ENCODE peak calls at places on chromosomes 7 and 10, in eight cellular contexts. One of them, this sample, is unnamed. For H3K36me3 and H3K4me1, the result is how much of the 10 kb centered on the place peaks cover.

GRCh38 chr10:125515571-125515970 is 167.4 kb downstream of the TEX36 start:
- DNase-seq in ovary: no peak
- DNase-seq in endothelial cell of umbilical vein: no peak
- DNase-seq in testis: no peak
- DNase-seq in stomach: no peak
- DNase-seq in transverse colon: no peak
- DNase-seq in IMR-90: no peak
- DNase-seq in heart left ventricle: no peak
- DNase-seq in this sample: no peak

GRCh38 chr10:127906548-127907377 is at the start of gene PTPRE:
- DNase-seq in ovary: peak
- DNase-seq in heart left ventricle: peak
- DNase-seq in IMR-90: peak
- DNase-seq in stomach: peak
- DNase-seq in transverse colon: peak
- DNase-seq in testis: peak
- DNase-seq in endothelial cell of umbilical vein: peak
- DNase-seq in this sample: no peak

GRCh38 chr7:151061241-151062110 is 2.1 kb downstream of the SLC4A2 start:
- DNase-seq in IMR-90: no peak
- DNase-seq in testis: no peak
- DNase-seq in endothelial cell of umbilical vein: no peak
- DNase-seq in stomach: no peak
- DNase-seq in ovary: no peak
- DNase-seq in transverse colon: no peak
- DNase-seq in heart left ventricle: no peak
- DNase-seq in this sample: no peak

GRCh38 chr7:116339564-116339963 is 129.2 kb downstream of the TES start:
- DNase-seq in ovary: no peak
- DNase-seq in heart left ventricle: no peak
- DNase-seq in endothelial cell of umbilical vein: peak
- DNase-seq in testis: no peak
- DNase-seq in transverse colon: no peak
- DNase-seq in IMR-90: peak
- DNase-seq in stomach: no peak
- DNase-seq in this sample: no peak

GRCh38 chr7:1668486-1668931 is 1.6 kb upstream of the ELFN1 start:
- DNase-seq in heart left ventricle: no peak
- DNase-seq in stomach: no peak
- DNase-seq in ovary: peak
- DNase-seq in IMR-90: no peak
- DNase-seq in endothelial cell of umbilical vein: no peak
- DNase-seq in transverse colon: no peak
- DNase-seq in testis: no peak
- DNase-seq in this sample: no peak

GRCh38 chr10:19117419-19117818 is 68.8 kb downstream of the MALRD1 start:
- DNase-seq in ovary: no peak
- DNase-seq in endothelial cell of umbilical vein: no peak
- DNase-seq in IMR-90: no peak
- DNase-seq in heart left ventricle: no peak
- DNase-seq in stomach: no peak
- DNase-seq in transverse colon: no peak
- DNase-seq in testis: no peak
- DNase-seq in this sample: no peak

GRCh38 chr7:149869867-149870266 is 3.9 kb upstream of the ATP6V0E2 start:
- DNase-seq in heart left ventricle: peak
- DNase-seq in IMR-90: no peak
- DNase-seq in endothelial cell of umbilical vein: no peak
- DNase-seq in ovary: no peak
- DNase-seq in stomach: no peak
- DNase-seq in transverse colon: no peak
- DNase-seq in testis: peak
- DNase-seq in this sample: no peak

GRCh38 chr7:41047789-41048191 is 655.1 kb downstream of the INHBA start:
- DNase-seq in ovary: no peak
- DNase-seq in testis: no peak
- DNase-seq in endothelial cell of umbilical vein: no peak
- DNase-seq in IMR-90: peak
- DNase-seq in transverse colon: no peak
- DNase-seq in stomach: no peak
- DNase-seq in heart left ventricle: peak
- DNase-seq in this sample: no peak

GRCh38 chr7:118794419-118794818 is 569.9 kb downstream of the ANKRD7 start:
- DNase-seq in heart left ventricle: no peak
- DNase-seq in testis: no peak
- DNase-seq in stomach: no peak
- DNase-seq in transverse colon: no peak
- DNase-seq in endothelial cell of umbilical vein: no peak
- DNase-seq in ovary: no peak
- DNase-seq in IMR-90: no peak
- DNase-seq in this sample: no peak

GRCh38 chr10:112435013-112435619 is 11.6 kb downstream of the ZDHHC6 start:
- DNase-seq in transverse colon: no peak
- DNase-seq in ovary: no peak
- DNase-seq in testis: no peak
- DNase-seq in stomach: no peak
- DNase-seq in heart left ventricle: no peak
- DNase-seq in IMR-90: peak
- DNase-seq in endothelial cell of umbilical vein: peak
- DNase-seq in this sample: no peak

GRCh38 chr7:65002972-65003585 is 3.4 kb downstream of the ERV3-1 start:
- DNase-seq in endothelial cell of umbilical vein: no peak
- DNase-seq in heart left ventricle: no peak
- DNase-seq in stomach: no peak
- DNase-seq in ovary: no peak
- DNase-seq in testis: no peak
- DNase-seq in IMR-90: no peak
- DNase-seq in transverse colon: no peak
- DNase-seq in this sample: no peak

GRCh38 chr7:99034932-99035722 is 108.8 kb downstream of the SMURF1 start:
- DNase-seq in stomach: no peak
- DNase-seq in transverse colon: no peak
- DNase-seq in IMR-90: no peak
- DNase-seq in endothelial cell of umbilical vein: no peak
- DNase-seq in heart left ventricle: no peak
- DNase-seq in testis: peak
- DNase-seq in ovary: no peak
- DNase-seq in this sample: no peak

GRCh38 chr7:99030951-99031350 is 113.0 kb downstream of the SMURF1 start:
- DNase-seq in testis: peak
- DNase-seq in transverse colon: no peak
- DNase-seq in ovary: no peak
- DNase-seq in stomach: no peak
- DNase-seq in endothelial cell of umbilical vein: no peak
- DNase-seq in IMR-90: no peak
- DNase-seq in heart left ventricle: peak
- DNase-seq in this sample: no peak

GRCh38 chr7:99031496-99031895 is 112.4 kb downstream of the SMURF1 start:
- DNase-seq in endothelial cell of umbilical vein: no peak
- DNase-seq in ovary: no peak
- DNase-seq in IMR-90: no peak
- DNase-seq in testis: peak
- DNase-seq in transverse colon: no peak
- DNase-seq in heart left ventricle: no peak
- DNase-seq in stomach: no peak
- DNase-seq in this sample: no peak

GRCh38 chr7:99033765-99034164 is 110.1 kb downstream of the SMURF1 start:
- DNase-seq in ovary: no peak
- DNase-seq in heart left ventricle: no peak
- DNase-seq in transverse colon: no peak
- DNase-seq in stomach: no peak
- DNase-seq in testis: peak
- DNase-seq in IMR-90: no peak
- DNase-seq in endothelial cell of umbilical vein: no peak
- DNase-seq in this sample: no peak

DNA sequence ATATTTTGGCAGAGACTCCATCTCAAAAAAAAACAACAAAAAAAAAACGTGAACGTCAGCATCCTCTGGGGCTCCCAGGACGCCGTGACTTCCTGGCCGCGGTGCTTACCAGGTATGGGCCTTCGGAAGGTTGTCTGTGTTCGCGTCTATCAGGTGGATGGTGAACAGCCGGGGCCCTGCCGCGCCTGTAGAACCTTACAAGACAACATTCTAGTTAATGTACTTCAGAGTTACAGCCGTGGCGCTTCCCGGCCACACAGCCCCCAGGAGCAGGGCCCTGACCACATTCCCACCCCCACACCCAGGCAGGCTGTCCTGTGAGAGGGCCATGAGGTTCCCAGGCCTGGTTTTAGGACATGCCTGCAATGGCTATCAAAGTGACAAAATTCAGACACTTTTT is 111.0 kb downstream of the SMURF1 start:
- DNase-seq in stomach: no peak
- DNase-seq in ovary: no peak
- DNase-seq in endothelial cell of umbilical vein: no peak
- DNase-seq in transverse colon: no peak
- DNase-seq in testis: peak
- DNase-seq in heart left ventricle: no peak
- DNase-seq in IMR-90: no peak
- DNase-seq in this sample: no peak
- H3K36me3 ChIP-seq in stomach: half or more
- H3K36me3 ChIP-seq in ovary: under half
- H3K36me3 ChIP-seq in endothelial cell of umbilical vein: half or more
- H3K36me3 ChIP-seq in transverse colon: under half
- H3K36me3 ChIP-seq in testis: under half
- H3K36me3 ChIP-seq in heart left ventricle: under half
- H3K36me3 ChIP-seq in IMR-90: half or more
- H3K36me3 ChIP-seq in this sample: half or more

GRCh38 chr10:69340695-69341094 is 62.4 kb downstream of the HK1 start:
- DNase-seq in endothelial cell of umbilical vein: no peak
- DNase-seq in transverse colon: no peak
- DNase-seq in stomach: no peak
- DNase-seq in ovary: no peak
- DNase-seq in heart left ventricle: no peak
- DNase-seq in IMR-90: no peak
- DNase-seq in testis: no peak
- DNase-seq in this sample: no peak
- H3K4me1 ChIP-seq in endothelial cell of umbilical vein: under half
- H3K4me1 ChIP-seq in transverse colon: half or more
- H3K4me1 ChIP-seq in stomach: half or more
- H3K4me1 ChIP-seq in ovary: under half
- H3K4me1 ChIP-seq in heart left ventricle: half or more
- H3K4me1 ChIP-seq in IMR-90: under half
- H3K4me1 ChIP-seq in testis: under half
- H3K4me1 ChIP-seq in this sample: half or more

GRCh38 chr10:97676770-97677581 is 10.1 kb downstream of the AVPI1 start:
- DNase-seq in ovary: no peak
- DNase-seq in heart left ventricle: no peak
- DNase-seq in transverse colon: peak
- DNase-seq in IMR-90: peak
- DNase-seq in stomach: peak
- DNase-seq in endothelial cell of umbilical vein: peak
- DNase-seq in testis: peak
- DNase-seq in this sample: no peak
- TF ChIP-seq POLR2A in ovary: no peak
- TF ChIP-seq POLR2A in heart left ventricle: no peak
- TF ChIP-seq POLR2A in transverse colon: no peak
- TF ChIP-seq POLR2A in IMR-90: no peak
- TF ChIP-seq POLR2A in stomach: no peak
- TF ChIP-seq POLR2A in endothelial cell of umbilical vein: peak
- TF ChIP-seq POLR2A in testis: no peak
- TF ChIP-seq POLR2A in this sample: no peak

GRCh38 chr10:17693009-17693408 is 49.1 kb downstream of the STAM start:
- DNase-seq in endothelial cell of umbilical vein: peak
- DNase-seq in heart left ventricle: no peak
- DNase-seq in ovary: no peak
- DNase-seq in IMR-90: no peak
- DNase-seq in testis: no peak
- DNase-seq in stomach: no peak
- DNase-seq in transverse colon: no peak
- DNase-seq in this sample: no peak
- H3K36me3 ChIP-seq in endothelial cell of umbilical vein: under half
- H3K36me3 ChIP-seq in heart left ventricle: under half
- H3K36me3 ChIP-seq in ovary: under half
- H3K36me3 ChIP-seq in IMR-90: under half
- H3K36me3 ChIP-seq in testis: under half
- H3K36me3 ChIP-seq in stomach: under half
- H3K36me3 ChIP-seq in transverse colon: under half
- H3K36me3 ChIP-seq in this sample: under half

GRCh38 chr10:63497321-63497720 is 23.9 kb upstream of the REEP3 start:
- DNase-seq in testis: no peak
- DNase-seq in endothelial cell of umbilical vein: no peak
- DNase-seq in heart left ventricle: no peak
- DNase-seq in transverse colon: no peak
- DNase-seq in stomach: no peak
- DNase-seq in IMR-90: no peak
- DNase-seq in ovary: no peak
- DNase-seq in this sample: no peak

GRCh38 chr10:63491558-63492316 is 26.0 kb upstream of the JMJD1C start:
- DNase-seq in ovary: peak
- DNase-seq in transverse colon: no peak
- DNase-seq in stomach: no peak
- DNase-seq in endothelial cell of umbilical vein: no peak
- DNase-seq in testis: peak
- DNase-seq in IMR-90: peak
- DNase-seq in heart left ventricle: no peak
- DNase-seq in this sample: no peak

GRCh38 chr10:63492788-63493403 is 27.1 kb upstream of the JMJD1C start:
- DNase-seq in heart left ventricle: no peak
- DNase-seq in stomach: no peak
- DNase-seq in ovary: no peak
- DNase-seq in IMR-90: no peak
- DNase-seq in endothelial cell of umbilical vein: no peak
- DNase-seq in transverse colon: no peak
- DNase-seq in testis: no peak
- DNase-seq in this sample: no peak

GRCh38 chr10:63496561-63496960 is 24.6 kb upstream of the REEP3 start:
- DNase-seq in heart left ventricle: no peak
- DNase-seq in endothelial cell of umbilical vein: no peak
- DNase-seq in stomach: no peak
- DNase-seq in testis: no peak
- DNase-seq in transverse colon: no peak
- DNase-seq in ovary: no peak
- DNase-seq in IMR-90: no peak
- DNase-seq in this sample: no peak

DNA sequence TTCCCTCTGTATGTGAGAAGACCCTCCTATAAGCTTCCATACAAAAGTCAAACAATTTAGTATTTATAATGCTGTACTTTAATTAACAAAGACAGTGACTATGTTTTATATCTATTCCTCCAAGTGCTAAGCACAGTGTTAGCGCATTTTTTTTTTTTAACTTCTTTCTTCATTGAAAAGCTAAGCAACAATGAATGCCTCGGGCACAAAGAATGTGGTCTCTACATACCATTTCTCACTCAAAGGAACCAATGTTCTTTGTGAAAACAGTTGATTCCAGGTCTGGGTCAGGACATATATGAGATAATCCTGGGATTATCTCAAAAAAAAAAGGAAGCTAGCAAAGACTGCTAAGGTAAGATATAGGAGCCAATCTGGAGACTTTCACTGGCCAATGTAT is 26.2 kb upstream of the REEP3 start:
- DNase-seq in ovary: no peak
- DNase-seq in IMR-90: no peak
- DNase-seq in stomach: no peak
- DNase-seq in testis: no peak
- DNase-seq in heart left ventricle: no peak
- DNase-seq in endothelial cell of umbilical vein: no peak
- DNase-seq in transverse colon: no peak
- DNase-seq in this sample: no peak
- H3K4me1 ChIP-seq in ovary: under half
- H3K4me1 ChIP-seq in IMR-90: under half
- H3K4me1 ChIP-seq in stomach: under half
- H3K4me1 ChIP-seq in testis: under half
- H3K4me1 ChIP-seq in heart left ventricle: under half
- H3K4me1 ChIP-seq in endothelial cell of umbilical vein: under half
- H3K4me1 ChIP-seq in transverse colon: under half
- H3K4me1 ChIP-seq in this sample: under half

GRCh38 chr7:30635798-30636197 is 41.1 kb downstream of the GARS1 start:
- DNase-seq in testis: no peak
- DNase-seq in transverse colon: no peak
- DNase-seq in endothelial cell of umbilical vein: no peak
- DNase-seq in IMR-90: no peak
- DNase-seq in stomach: no peak
- DNase-seq in heart left ventricle: no peak
- DNase-seq in ovary: no peak
- DNase-seq in this sample: no peak
- TF ChIP-seq POLR2A in testis: no peak
- TF ChIP-seq POLR2A in transverse colon: no peak
- TF ChIP-seq POLR2A in endothelial cell of umbilical vein: no peak
- TF ChIP-seq POLR2A in IMR-90: no peak
- TF ChIP-seq POLR2A in stomach: no peak
- TF ChIP-seq POLR2A in heart left ventricle: no peak
- TF ChIP-seq POLR2A in ovary: no peak
- TF ChIP-seq POLR2A in this sample: no peak

This sample was measured in esophagus squamous epithelium.